ENCODE peak calls at places on chromosomes 1 and 21, in eight cellular contexts. S, V, M, A, W, P, F and U are unnamed samples.

GRCh38 chr1:164673584-164674214 is 114.7 kb downstream of the PBX1 start:
- DNase-seq in S (no peak), V (no peak), M (no peak), A (no peak), W (no peak), P (no peak), F (no peak), U (no peak)

GRCh38 chr1:10796029-10796944 is at the start of gene CASZ1:
- DNase-seq in S (no peak), V (peak; percentile 68), M (peak; percentile 87), A (no peak), W (peak; percentile 97), P (peak; percentile 75), F (peak; percentile 88), U (peak; percentile 49)

GRCh38 chr1:195766709-195767108 is 841.5 kb downstream of the KCNT2 start:
- DNase-seq in S (no peak), V (no peak), M (peak; percentile 14), A (no peak), W (peak; percentile 13), P (no peak), F (no peak), U (no peak)

GRCh38 chr1:156750191-156750931 is 1.1 kb downstream of the HDGF start:
- DNase-seq in S (peak; percentile 73), V (no peak), M (peak; percentile 58), A (peak; percentile 43), W (no peak), P (peak; percentile 27), F (no peak), U (no peak)

GRCh38 chr1:186984959-186985358 is 156.2 kb downstream of the PLA2G4A start:
- DNase-seq in S (no peak), V (no peak), M (no peak), A (no peak), W (no peak), P (no peak), F (no peak), U (no peak)

GRCh38 chr1:179742717-179743678 is at the start of gene FAM163A:
- DNase-seq in S (peak; percentile 17), V (no peak), M (no peak), A (no peak), W (peak; percentile 34), P (no peak), F (no peak), U (peak; percentile 28)

GRCh38 chr21:28099296-28099695 is 893.4 kb downstream of the LTN1 start:
- DNase-seq in S (no peak), V (no peak), M (no peak), A (no peak), W (no peak), P (no peak), F (no peak), U (no peak)

GRCh38 chr1:1202831-1203560 is 3.4 kb downstream of the TNFRSF18 start:
- DNase-seq in S (peak; percentile 14), V (no peak), M (no peak), A (no peak), W (no peak), P (no peak), F (no peak), U (no peak)

GRCh38 chr1:233135833-233136232 is 159.7 kb downstream of the PCNX2 start:
- DNase-seq in S (no peak), V (no peak), M (no peak), A (no peak), W (no peak), P (no peak), F (no peak), U (no peak)

GRCh38 chr1:16067933-16068332 is 5.5 kb downstream of the FAM131C start:
- DNase-seq in S (no peak), V (no peak), M (no peak), A (no peak), W (no peak), P (no peak), F (no peak), U (no peak)

GRCh38 chr1:173152585-173152984 is 54.5 kb downstream of the TNFSF4 start:
- DNase-seq in S (no peak), V (no peak), M (no peak), A (no peak), W (no peak), P (no peak), F (no peak), U (no peak)

GRCh38 chr1:109089242-109090015 is 1.1 kb upstream of the TMEM167B start:
- DNase-seq in S (peak; percentile 49), V (no peak), M (no peak), A (no peak), W (peak; percentile 68), P (peak; percentile 92), F (no peak), U (peak; percentile 57)

GRCh38 chr1:201019321-201019977 is 4.1 kb downstream of the KIF21B start:
- DNase-seq in S (peak; percentile 97), V (peak; percentile 52), M (no peak), A (peak; percentile 74), W (no peak), P (peak; percentile 30), F (no peak), U (peak; percentile 92)

GRCh38 chr1:48309564-48310082 is 87.1 kb downstream of the SLC5A9 start:
- DNase-seq in S (no peak), V (no peak), M (no peak), A (no peak), W (no peak), P (no peak), F (no peak), U (no peak)

GRCh38 chr21:42234026-42234425 is 15.1 kb downstream of the ABCG1 start:
- DNase-seq in S (no peak), V (no peak), M (no peak), A (no peak), W (peak; percentile 54), P (no peak), F (no peak), U (no peak)

GRCh38 chr1:77542784-77543183 is 139.7 kb downstream of the ZZZ3 start:
- DNase-seq in S (no peak), V (no peak), M (no peak), A (no peak), W (no peak), P (no peak), F (no peak), U (no peak)

GRCh38 chr1:110087812-110088738 is 17.6 kb upstream of the ALX3 start:
- DNase-seq in S (peak; percentile 52), V (peak; percentile 47), M (peak; percentile 54), A (no peak), W (peak; percentile 24), P (peak; percentile 52), F (no peak), U (peak; percentile 79)

GRCh38 chr1:206455320-206455680 is 15.0 kb upstream of the IKBKE start:
- DNase-seq in S (no peak), V (no peak), M (no peak), A (no peak), W (no peak), P (no peak), F (no peak), U (no peak)

GRCh38 chr21:31656199-31657095 is 3.0 kb upstream of the SOD1 start:
- DNase-seq in S (peak; percentile 74), V (no peak), M (no peak), A (peak; percentile 33), W (no peak), P (no peak), F (no peak), U (no peak)

GRCh38 chr1:27577504-27578188 is 26.3 kb downstream of the AHDC1 start:
- DNase-seq in S (no peak), V (no peak), M (no peak), A (no peak), W (peak; percentile 6), P (no peak), F (no peak), U (no peak)

GRCh38 chr21:26115899-26116298 is 54.7 kb downstream of the APP start:
- DNase-seq in S (no peak), V (no peak), M (no peak), A (no peak), W (peak; percentile 56), P (peak; percentile 82), F (no peak), U (no peak)

GRCh38 chr1:36134805-36135339 is 9.8 kb upstream of the COL8A2 start:
- DNase-seq in S (peak; percentile 57), V (peak; percentile 44), M (peak; percentile 28), A (peak; percentile 15), W (peak; percentile 63), P (peak; percentile 74), F (no peak), U (peak; percentile 77)

GRCh38 chr1:230712470-230712942 is 1.4 kb downstream of the AGT start:
- DNase-seq in S (no peak), V (no peak), M (no peak), A (no peak), W (no peak), P (no peak), F (no peak), U (no peak)

GRCh38 chr21:36522174-36522810 is 42.4 kb upstream of the CLDN14 start:
- DNase-seq in S (no peak), V (no peak), M (no peak), A (no peak), W (no peak), P (no peak), F (no peak), U (no peak)

GRCh38 chr1:91404151-91405012 is at the start of gene HFM1:
- DNase-seq in S (peak; percentile 50), V (peak; percentile 21), M (peak; percentile 64), A (peak; percentile 54), W (peak; percentile 91), P (peak; percentile 66), F (peak; percentile 84), U (peak; percentile 83)

GRCh38 chr21:37503848-37504467 is 137.4 kb downstream of the DYRK1A start:
- DNase-seq in S (peak; percentile 31), V (no peak), M (peak; percentile 50), A (no peak), W (no peak), P (no peak), F (no peak), U (no peak)

GRCh38 chr1:198681247-198681646 is 42.4 kb downstream of the PTPRC start:
- DNase-seq in S (no peak), V (no peak), M (no peak), A (no peak), W (no peak), P (no peak), F (no peak), U (no peak)

GRCh38 chr1:194209920-194210319 is 1023.5 kb upstream of the B3GALT2 start:
- DNase-seq in S (no peak), V (no peak), M (no peak), A (no peak), W (no peak), P (no peak), F (no peak), U (no peak)

GRCh38 chr1:16348414-16349182 is 3.7 kb downstream of the FBXO42 start:
- DNase-seq in S (no peak), V (no peak), M (peak; percentile 66), A (no peak), W (no peak), P (no peak), F (no peak), U (no peak)